ENCODE peak calls at places on chromosome 20, in ten cellular contexts. A is neural crest cell; O is left cardiac atrium; X is GM04504; Q is lower lobe of right lung; S is HEK293T; P is NCI-H345; D is naive thymus-derived CD4-positive, alpha-beta T cell; V is fibroblast of mammary gland; H is AG10803. C is an unnamed sample.

GRCh38 chr20:63858393-63859165 is 2.7 kb upstream of the ABHD16B start:
- DNase-seq in Q (no peak), D (no peak), O (peak), A (no peak), V (peak), P (no peak), H (no peak), X (no peak), S (no peak), C (no peak)

GRCh38 chr20:37071481-37071911 is 24.3 kb downstream of the RBL1 start:
- DNase-seq in X (peak), P (no peak), H (peak), O (no peak), Q (no peak), V (peak), A (no peak), S (no peak), D (no peak), C (no peak)

GRCh38 chr20:24664266-24664986 is 195.0 kb downstream of the SYNDIG1 start:
- DNase-seq in D (no peak), X (no peak), Q (no peak), V (no peak), O (no peak), H (no peak), A (no peak), P (no peak), S (no peak), C (no peak)

GRCh38 chr20:63441136-63441776 is 31.2 kb downstream of the KCNQ2 start:
- DNase-seq in P (no peak), V (no peak), O (no peak), Q (no peak), A (no peak), D (no peak), H (no peak), S (no peak), X (no peak), C (no peak)

GRCh38 chr20:8512003-8512402 is 379.9 kb downstream of the PLCB1 start:
- DNase-seq in V (no peak), P (no peak), S (no peak), A (no peak), H (no peak), Q (no peak), O (no peak), X (no peak), D (no peak), C (no peak)

GRCh38 chr20:46826343-46826984 is 68.2 kb upstream of the EYA2 start:
- DNase-seq in X (peak), O (no peak), S (no peak), P (no peak), Q (no peak), V (peak), H (peak), D (no peak), A (no peak), C (no peak)

GRCh38 chr20:40192083-40192482 is 497.0 kb downstream of the MAFB start:
- DNase-seq in V (no peak), O (no peak), D (no peak), X (no peak), H (peak), A (no peak), Q (no peak), S (no peak), P (no peak), C (no peak)

GRCh38 chr20:57840066-57840465 is 130.3 kb upstream of the PMEPA1 start:
- DNase-seq in O (no peak), V (no peak), X (no peak), D (no peak), H (no peak), A (no peak), P (no peak), Q (no peak), S (no peak), C (peak)

GRCh38 chr20:53678315-53678989 is 84.8 kb upstream of the ZNF217 start:
- DNase-seq in Q (no peak), V (no peak), H (no peak), P (no peak), A (no peak), X (no peak), O (no peak), D (no peak), S (no peak), C (no peak)

C was measured in type B pancreatic cell.